ENCODE peak calls at places on chromosomes 4 and X, in six cellular contexts. J is GM10248, U is NCI-H2081, R is NCI-H82, S is epithelial cell of prostate, Y is dermis blood vessel endothelial cell. N is an unnamed sample.

GRCh38 chr4:184775854-184776555 is 42.1 kb upstream of the CENPU start:
- DNase-seq in Y (no peak), J (no peak), U (no peak), R (no peak), S (no peak), N (no peak)

GRCh38 chrX:55907968-55908607 is 190.5 kb downstream of the RRAGB start:
- DNase-seq in Y (peak), J (peak), U (no peak), S (no peak), R (peak), N (no peak)

GRCh38 chr4:152673489-152673888 is 6.3 kb downstream of the TMEM154 start:
- DNase-seq in U (no peak), Y (no peak), R (no peak), S (no peak), J (no peak), N (no peak)

GRCh38 chr4:39698424-39699009 is 581 bp downstream of the UBE2K start:
- DNase-seq in J (no peak), U (peak), Y (peak), S (no peak), R (peak), N (peak)

GRCh38 chrX:110509778-110510510 is 151.3 kb downstream of the RTL9 start:
- DNase-seq in U (no peak), J (no peak), Y (no peak), S (no peak), R (peak), N (peak)

GRCh38 chr4:7758444-7758815 is 181.2 kb downstream of the AFAP1 start:
- DNase-seq in U (no peak), J (no peak), R (no peak), S (no peak), Y (no peak), N (no peak)

GRCh38 chr4:25927361-25928040 is 13.5 kb downstream of the SMIM20 start:
- DNase-seq in S (no peak), Y (no peak), R (no peak), J (no peak), U (peak), N (peak)

GRCh38 chr4:8737601-8738279 is 133.9 kb downstream of the HMX1 start:
- DNase-seq in U (no peak), J (no peak), R (no peak), Y (no peak), S (no peak), N (no peak)

GRCh38 chr4:160370046-160370445 is 1267.2 kb downstream of the RAPGEF2 start:
- DNase-seq in S (peak), Y (no peak), J (no peak), R (no peak), U (no peak), N (no peak)

GRCh38 chr4:132504438-132504837 is 644.7 kb upstream of the PCDH10 start:
- DNase-seq in R (no peak), U (no peak), J (no peak), Y (no peak), S (peak), N (no peak)

GRCh38 chr4:7301846-7302630 is 109.7 kb downstream of the SORCS2 start:
- DNase-seq in Y (no peak), U (no peak), J (no peak), R (no peak), S (no peak), N (no peak)

GRCh38 chrX:68018248-68019203 is 414.8 kb downstream of the OPHN1 start:
- DNase-seq in Y (peak), J (no peak), R (peak), U (no peak), S (no peak), N (no peak)

GRCh38 chr4:145609494-145610427 is 9.4 kb upstream of the MMAA start:
- DNase-seq in R (peak), Y (peak), J (peak), S (no peak), U (peak), N (peak)

GRCh38 chr4:8850830-8851188 is 20.8 kb downstream of the HMX1 start:
- DNase-seq in Y (no peak), S (no peak), U (no peak), R (no peak), J (no peak), N (no peak)

GRCh38 chr4:20552004-20552403 is 148.3 kb upstream of the PACRGL start:
- DNase-seq in Y (no peak), U (no peak), S (no peak), R (no peak), J (no peak), N (no peak)

GRCh38 chrX:14717949-14718348 is 154.9 kb downstream of the FANCB start:
- DNase-seq in S (no peak), R (no peak), U (no peak), J (no peak), Y (no peak), N (no peak)

GRCh38 chr4:155578726-155579385 is 87.8 kb upstream of the GUCY1A1 start:
- DNase-seq in U (no peak), R (no peak), J (no peak), Y (no peak), S (no peak), N (no peak)

GRCh38 chrX:132266583-132267355 is 47.5 kb upstream of the RAP2C start:
- DNase-seq in U (no peak), R (no peak), S (no peak), Y (no peak), J (peak), N (no peak)

GRCh38 chr4:83852085-83852451 is 316.2 kb downstream of the GPAT3 start:
- DNase-seq in S (peak), J (no peak), R (no peak), U (no peak), Y (no peak), N (no peak)